ENCODE peak calls at places on chromosomes 12 and 14, in four cellular contexts. W is mesendoderm, Q is H9, F is Peyer's patch. O is an unnamed sample. For H3K4me1, the result is how much of the 10 kb centered on the place peaks cover.

GRCh38 chr14:62213516-62213915 is 451.3 kb downstream of the SNAPC1 start:
- DNase-seq in W (no peak), Q (no peak), F (no peak), O (peak)

GRCh38 chr14:68249534-68250517 is 430.2 kb downstream of the RAD51B start:
- DNase-seq in W (no peak), Q (no peak), F (no peak), O (no peak)

GRCh38 chr12:20588057-20588456 is 107.1 kb upstream of the SLCO1C1 start:
- DNase-seq in W (peak), Q (no peak), F (no peak), O (no peak)

GRCh38 chr12:111439657-111440151 is 34.0 kb downstream of the SH2B3 start:
- DNase-seq in W (no peak), Q (peak), F (no peak), O (no peak)

GRCh38 chr12:62472472-62472871 is 5.8 kb downstream of the MON2 start:
- DNase-seq in W (peak), Q (no peak), F (no peak), O (no peak)

GRCh38 chr14:24612186-24612585 is 2.7 kb upstream of the GZMH start:
- DNase-seq in W (no peak), Q (no peak), F (no peak), O (peak)

GRCh38 chr12:83102499-83102898 is 415.8 kb downstream of the TMTC2 start:
- DNase-seq in W (no peak), Q (no peak), F (no peak), O (peak)

GRCh38 chr14:24662753-24663152 is 28.8 kb upstream of the GZMB start:
- DNase-seq in W (no peak), Q (no peak), F (no peak), O (no peak)

GRCh38 chr14:51424569-51425251 is 184.7 kb downstream of the TMX1 start:
- DNase-seq in W (peak), Q (no peak), F (no peak), O (no peak)

GRCh38 chr14:56273151-56273550 is 154.9 kb downstream of the PELI2 start:
- DNase-seq in W (no peak), Q (no peak), F (no peak), O (no peak)
- H3K27ac ChIP-seq in W (no peak), Q (no peak), F (no peak), O (peak)

GRCh38 chr12:122866379-122866778 is 29.5 kb downstream of the VPS37B start:
- DNase-seq in W (no peak), Q (no peak), F (peak), O (no peak)
- H3K4me1 ChIP-seq in W (under half), Q (under half), F (under half), O (under half)

GRCh38 chr14:77086017-77086727 is 11.9 kb upstream of the CIPC start:
- DNase-seq in W (peak), Q (peak), F (no peak), O (peak)
- H3K27ac ChIP-seq in W (peak), Q (peak), F (no peak), O (no peak)

GRCh38 chr12:55828357-55828756 is 1.0 kb downstream of the DNAJC14 start:
- DNase-seq in W (no peak), Q (no peak), F (no peak), O (no peak)

GRCh38 chr12:55823419-55823818 is 5.6 kb downstream of the ORMDL2 start:
- DNase-seq in W (no peak), Q (no peak), F (no peak), O (no peak)

GRCh38 chr12:55827806-55828205 is 1.6 kb downstream of the DNAJC14 start:
- DNase-seq in W (no peak), Q (no peak), F (no peak), O (no peak)

GRCh38 chr12:55822228-55822627 is 4.4 kb downstream of the ORMDL2 start:
- DNase-seq in W (peak), Q (no peak), F (no peak), O (no peak)

GRCh38 chr12:55824726-55825125 is 4.7 kb downstream of the DNAJC14 start:
- DNase-seq in W (no peak), Q (no peak), F (no peak), O (no peak)
- H3K4me1 ChIP-seq in W (under half), Q (under half), F (under half), O (under half)

GRCh38 chr12:124745891-124746570 is 117.6 kb downstream of the SCARB1 start:
- DNase-seq in W (peak), Q (peak), F (peak), O (no peak)

GRCh38 chr12:124744273-124744640 is 119.4 kb downstream of the SCARB1 start:
- DNase-seq in W (no peak), Q (no peak), F (no peak), O (no peak)

GRCh38 chr12:124745468-124745890 is 118.2 kb downstream of the SCARB1 start:
- DNase-seq in W (no peak), Q (no peak), F (no peak), O (no peak)

GRCh38 chr12:124743479-124744272 is 120.0 kb downstream of the SCARB1 start:
- DNase-seq in W (no peak), Q (no peak), F (no peak), O (no peak)

GRCh38 chr12:124744659-124745467 is 118.8 kb downstream of the SCARB1 start:
- DNase-seq in W (peak), Q (peak), F (no peak), O (no peak)
- H3K27ac ChIP-seq in W (no peak), Q (no peak), F (peak), O (no peak)

GRCh38 chr12:806116-806805 is 53.9 kb downstream of the WNK1 start:
- DNase-seq in W (no peak), Q (no peak), F (no peak), O (no peak)
- H3K4me1 ChIP-seq in W (under half), Q (under half), F (under half), O (under half)

GRCh38 chr14:93956514-93957332 is 19.6 kb downstream of the ASB2 start:
- DNase-seq in W (no peak), Q (no peak), F (no peak), O (no peak)
- H3K27ac ChIP-seq in W (no peak), Q (no peak), F (peak), O (no peak)

GRCh38 chr12:109482894-109483293 is 5.5 kb downstream of the UBE3B start:
- DNase-seq in W (no peak), Q (no peak), F (no peak), O (no peak)

GRCh38 chr12:109483346-109483745 is 5.9 kb downstream of the UBE3B start:
- DNase-seq in W (no peak), Q (no peak), F (no peak), O (no peak)

GRCh38 chr12:109482491-109482890 is 5.1 kb downstream of the UBE3B start:
- DNase-seq in W (no peak), Q (no peak), F (no peak), O (no peak)

GRCh38 chr12:109487181-109488050 is 10.0 kb downstream of the UBE3B start:
- DNase-seq in W (no peak), Q (no peak), F (no peak), O (no peak)

GRCh38 chr12:109485201-109485600 is 7.8 kb downstream of the UBE3B start:
- DNase-seq in W (no peak), Q (no peak), F (no peak), O (no peak)
- H3K4me1 ChIP-seq in W (under half), Q (under half), F (under half), O (under half)

O was measured in foreskin keratinocyte.